ENCODE peak calls at places on chromosomes 4 and X, in eight cellular contexts. One of them, this sample, is unnamed.

GRCh38 chr4:151169223-151169622 is 69.8 kb downstream of the RPS3A start:
- DNase-seq in substantia nigra: peak; percentile 30
- DNase-seq in MCF 10A: no peak
- DNase-seq in fibroblast of the aortic adventitia: peak; percentile 99
- DNase-seq in T-helper 9 cell: no peak
- DNase-seq in head of caudate nucleus: peak; percentile 68
- DNase-seq in NAMALWA: no peak
- DNase-seq in GF-D8: no peak
- DNase-seq in this sample: no peak

GRCh38 chrX:118519411-118520205 is 24.0 kb downstream of the DOCK11 start:
- DNase-seq in substantia nigra: no peak
- DNase-seq in MCF 10A: peak; percentile 56
- DNase-seq in fibroblast of the aortic adventitia: peak; percentile 61
- DNase-seq in T-helper 9 cell: no peak
- DNase-seq in head of caudate nucleus: no peak
- DNase-seq in NAMALWA: no peak
- DNase-seq in GF-D8: no peak
- DNase-seq in this sample: no peak

GRCh38 chrX:42778096-42778495 is at the start of gene PPP1R2C:
- DNase-seq in substantia nigra: no peak
- DNase-seq in MCF 10A: no peak
- DNase-seq in fibroblast of the aortic adventitia: no peak
- DNase-seq in T-helper 9 cell: peak; percentile 57
- DNase-seq in head of caudate nucleus: no peak
- DNase-seq in NAMALWA: no peak
- DNase-seq in GF-D8: no peak
- DNase-seq in this sample: no peak

GRCh38 chr4:120207021-120207420 is 140.4 kb upstream of the MAD2L1 start:
- DNase-seq in substantia nigra: no peak
- DNase-seq in MCF 10A: no peak
- DNase-seq in fibroblast of the aortic adventitia: no peak
- DNase-seq in T-helper 9 cell: no peak
- DNase-seq in head of caudate nucleus: no peak
- DNase-seq in NAMALWA: no peak
- DNase-seq in GF-D8: no peak
- DNase-seq in this sample: no peak

GRCh38 chr4:137531951-137532868 is at the start of gene PCDH18:
- DNase-seq in substantia nigra: peak; percentile 49
- DNase-seq in MCF 10A: peak; percentile 64
- DNase-seq in fibroblast of the aortic adventitia: peak; percentile 99
- DNase-seq in T-helper 9 cell: no peak
- DNase-seq in head of caudate nucleus: peak; percentile 69
- DNase-seq in NAMALWA: no peak
- DNase-seq in GF-D8: no peak
- DNase-seq in this sample: peak; percentile 79

GRCh38 chrX:150258463-150259430 is 104.4 kb upstream of the MAMLD1 start:
- DNase-seq in substantia nigra: no peak
- DNase-seq in MCF 10A: no peak
- DNase-seq in fibroblast of the aortic adventitia: peak; percentile 30
- DNase-seq in T-helper 9 cell: no peak
- DNase-seq in head of caudate nucleus: no peak
- DNase-seq in NAMALWA: no peak
- DNase-seq in GF-D8: no peak
- DNase-seq in this sample: peak; percentile 44

GRCh38 chr4:188934320-188934975 is 795.2 kb downstream of the TRIML1 start:
- DNase-seq in substantia nigra: no peak
- DNase-seq in MCF 10A: no peak
- DNase-seq in fibroblast of the aortic adventitia: peak; percentile 4
- DNase-seq in T-helper 9 cell: no peak
- DNase-seq in head of caudate nucleus: no peak
- DNase-seq in NAMALWA: no peak
- DNase-seq in GF-D8: no peak
- DNase-seq in this sample: no peak

GRCh38 chr4:8507251-8507570 is 66.6 kb downstream of the TRMT44 start:
- DNase-seq in substantia nigra: no peak
- DNase-seq in MCF 10A: no peak
- DNase-seq in fibroblast of the aortic adventitia: peak; percentile 63
- DNase-seq in T-helper 9 cell: no peak
- DNase-seq in head of caudate nucleus: no peak
- DNase-seq in NAMALWA: no peak
- DNase-seq in GF-D8: no peak
- DNase-seq in this sample: no peak

GRCh38 chr4:48962636-48963035 is 23.4 kb upstream of the CWH43 start:
- DNase-seq in substantia nigra: no peak
- DNase-seq in MCF 10A: no peak
- DNase-seq in fibroblast of the aortic adventitia: no peak
- DNase-seq in T-helper 9 cell: no peak
- DNase-seq in head of caudate nucleus: no peak
- DNase-seq in NAMALWA: no peak
- DNase-seq in GF-D8: no peak
- DNase-seq in this sample: no peak

GRCh38 chrX:40831750-40832149 is 96.4 kb upstream of the MED14 start:
- DNase-seq in substantia nigra: no peak
- DNase-seq in MCF 10A: no peak
- DNase-seq in fibroblast of the aortic adventitia: no peak
- DNase-seq in T-helper 9 cell: no peak
- DNase-seq in head of caudate nucleus: no peak
- DNase-seq in NAMALWA: no peak
- DNase-seq in GF-D8: no peak
- DNase-seq in this sample: no peak

GRCh38 chr4:29336851-29337250 is 1383.3 kb upstream of the PCDH7 start:
- DNase-seq in substantia nigra: no peak
- DNase-seq in MCF 10A: no peak
- DNase-seq in fibroblast of the aortic adventitia: peak; percentile 4
- DNase-seq in T-helper 9 cell: no peak
- DNase-seq in head of caudate nucleus: no peak
- DNase-seq in NAMALWA: no peak
- DNase-seq in GF-D8: no peak
- DNase-seq in this sample: no peak

GRCh38 chr4:82097504-82097903 is 276.3 kb downstream of the HNRNPD start:
- DNase-seq in substantia nigra: no peak
- DNase-seq in MCF 10A: peak; percentile 14
- DNase-seq in fibroblast of the aortic adventitia: no peak
- DNase-seq in T-helper 9 cell: no peak
- DNase-seq in head of caudate nucleus: no peak
- DNase-seq in NAMALWA: no peak
- DNase-seq in GF-D8: no peak
- DNase-seq in this sample: no peak

GRCh38 chr4:152454398-152455011 is 81.4 kb downstream of the FBXW7 start:
- DNase-seq in substantia nigra: no peak
- DNase-seq in MCF 10A: peak; percentile 24
- DNase-seq in fibroblast of the aortic adventitia: peak; percentile 60
- DNase-seq in T-helper 9 cell: no peak
- DNase-seq in head of caudate nucleus: no peak
- DNase-seq in NAMALWA: peak; percentile 60
- DNase-seq in GF-D8: peak; percentile 58
- DNase-seq in this sample: no peak

GRCh38 chr4:98612318-98613250 is 45.8 kb downstream of the TSPAN5 start:
- DNase-seq in substantia nigra: no peak
- DNase-seq in MCF 10A: no peak
- DNase-seq in fibroblast of the aortic adventitia: no peak
- DNase-seq in T-helper 9 cell: no peak
- DNase-seq in head of caudate nucleus: no peak
- DNase-seq in NAMALWA: no peak
- DNase-seq in GF-D8: no peak
- DNase-seq in this sample: no peak

GRCh38 chrX:3181846-3182245 is 140.6 kb downstream of the ARSF start:
- DNase-seq in substantia nigra: no peak
- DNase-seq in MCF 10A: no peak
- DNase-seq in fibroblast of the aortic adventitia: no peak
- DNase-seq in T-helper 9 cell: no peak
- DNase-seq in head of caudate nucleus: no peak
- DNase-seq in NAMALWA: no peak
- DNase-seq in GF-D8: no peak
- DNase-seq in this sample: no peak

GRCh38 chr4:101332424-101332823 is 14.9 kb downstream of the PPP3CA start:
- DNase-seq in substantia nigra: no peak
- DNase-seq in MCF 10A: no peak
- DNase-seq in fibroblast of the aortic adventitia: no peak
- DNase-seq in T-helper 9 cell: no peak
- DNase-seq in head of caudate nucleus: no peak
- DNase-seq in NAMALWA: no peak
- DNase-seq in GF-D8: no peak
- DNase-seq in this sample: no peak

GRCh38 chr4:183971938-183972490 is 66.9 kb downstream of the STOX2 start:
- DNase-seq in substantia nigra: no peak
- DNase-seq in MCF 10A: no peak
- DNase-seq in fibroblast of the aortic adventitia: no peak
- DNase-seq in T-helper 9 cell: no peak
- DNase-seq in head of caudate nucleus: peak; percentile 63
- DNase-seq in NAMALWA: no peak
- DNase-seq in GF-D8: no peak
- DNase-seq in this sample: no peak

GRCh38 chrX:36856849-36857248 is 151.3 kb upstream of the FAM47C start:
- DNase-seq in substantia nigra: no peak
- DNase-seq in MCF 10A: peak; percentile 17
- DNase-seq in fibroblast of the aortic adventitia: no peak
- DNase-seq in T-helper 9 cell: no peak
- DNase-seq in head of caudate nucleus: no peak
- DNase-seq in NAMALWA: peak; percentile 10
- DNase-seq in GF-D8: no peak
- DNase-seq in this sample: no peak

GRCh38 chr4:142563682-142564291 is 282.3 kb downstream of the INPP4B start:
- DNase-seq in substantia nigra: no peak
- DNase-seq in MCF 10A: peak; percentile 29
- DNase-seq in fibroblast of the aortic adventitia: no peak
- DNase-seq in T-helper 9 cell: no peak
- DNase-seq in head of caudate nucleus: no peak
- DNase-seq in NAMALWA: no peak
- DNase-seq in GF-D8: no peak
- DNase-seq in this sample: no peak

GRCh38 chr4:13558881-13559280 is 14.6 kb upstream of the NKX3-2 start:
- DNase-seq in substantia nigra: no peak
- DNase-seq in MCF 10A: no peak
- DNase-seq in fibroblast of the aortic adventitia: no peak
- DNase-seq in T-helper 9 cell: no peak
- DNase-seq in head of caudate nucleus: no peak
- DNase-seq in NAMALWA: no peak
- DNase-seq in GF-D8: no peak
- DNase-seq in this sample: no peak

GRCh38 chr4:7161721-7162214 is 30.6 kb upstream of the SORCS2 start:
- DNase-seq in substantia nigra: no peak
- DNase-seq in MCF 10A: no peak
- DNase-seq in fibroblast of the aortic adventitia: peak; percentile 84
- DNase-seq in T-helper 9 cell: no peak
- DNase-seq in head of caudate nucleus: peak; percentile 14
- DNase-seq in NAMALWA: no peak
- DNase-seq in GF-D8: no peak
- DNase-seq in this sample: no peak

GRCh38 chr4:112947616-112948015 is 101.8 kb upstream of the ANK2 start:
- DNase-seq in substantia nigra: no peak
- DNase-seq in MCF 10A: no peak
- DNase-seq in fibroblast of the aortic adventitia: no peak
- DNase-seq in T-helper 9 cell: no peak
- DNase-seq in head of caudate nucleus: no peak
- DNase-seq in NAMALWA: no peak
- DNase-seq in GF-D8: no peak
- DNase-seq in this sample: no peak

GRCh38 chr4:61561028-61561427 is 360.9 kb downstream of the ADGRL3 start:
- DNase-seq in substantia nigra: no peak
- DNase-seq in MCF 10A: no peak
- DNase-seq in fibroblast of the aortic adventitia: no peak
- DNase-seq in T-helper 9 cell: no peak
- DNase-seq in head of caudate nucleus: no peak
- DNase-seq in NAMALWA: no peak
- DNase-seq in GF-D8: no peak
- DNase-seq in this sample: no peak

GRCh38 chr4:4461850-4462249 is 74.9 kb downstream of the NSG1 start:
- DNase-seq in substantia nigra: no peak
- DNase-seq in MCF 10A: no peak
- DNase-seq in fibroblast of the aortic adventitia: no peak
- DNase-seq in T-helper 9 cell: peak; percentile 59
- DNase-seq in head of caudate nucleus: no peak
- DNase-seq in NAMALWA: no peak
- DNase-seq in GF-D8: no peak
- DNase-seq in this sample: no peak

GRCh38 chrX:47030339-47030738 is 47.9 kb upstream of the RGN start:
- DNase-seq in substantia nigra: no peak
- DNase-seq in MCF 10A: peak; percentile 77
- DNase-seq in fibroblast of the aortic adventitia: peak; percentile 84
- DNase-seq in T-helper 9 cell: no peak
- DNase-seq in head of caudate nucleus: no peak
- DNase-seq in NAMALWA: peak; percentile 77
- DNase-seq in GF-D8: no peak
- DNase-seq in this sample: no peak

GRCh38 chrX:150575415-150575814 is 7.0 kb downstream of the MTM1 start:
- DNase-seq in substantia nigra: no peak
- DNase-seq in MCF 10A: peak; percentile 98
- DNase-seq in fibroblast of the aortic adventitia: peak; percentile 49
- DNase-seq in T-helper 9 cell: peak; percentile 21
- DNase-seq in head of caudate nucleus: peak; percentile 14
- DNase-seq in NAMALWA: no peak
- DNase-seq in GF-D8: no peak
- DNase-seq in this sample: no peak

GRCh38 chr4:168920438-168921081 is 89.5 kb downstream of the CBR4 start:
- DNase-seq in substantia nigra: no peak
- DNase-seq in MCF 10A: no peak
- DNase-seq in fibroblast of the aortic adventitia: no peak
- DNase-seq in T-helper 9 cell: no peak
- DNase-seq in head of caudate nucleus: no peak
- DNase-seq in NAMALWA: no peak
- DNase-seq in GF-D8: no peak
- DNase-seq in this sample: no peak

GRCh38 chr4:185792384-185793146 is 19.4 kb downstream of the SORBS2 start:
- DNase-seq in substantia nigra: no peak
- DNase-seq in MCF 10A: peak; percentile 72
- DNase-seq in fibroblast of the aortic adventitia: peak; percentile 82
- DNase-seq in T-helper 9 cell: no peak
- DNase-seq in head of caudate nucleus: no peak
- DNase-seq in NAMALWA: no peak
- DNase-seq in GF-D8: no peak
- DNase-seq in this sample: no peak

GRCh38 chrX:113260474-113260873 is 419.8 kb upstream of the AMOT start:
- DNase-seq in substantia nigra: no peak
- DNase-seq in MCF 10A: peak; percentile 14
- DNase-seq in fibroblast of the aortic adventitia: no peak
- DNase-seq in T-helper 9 cell: no peak
- DNase-seq in head of caudate nucleus: no peak
- DNase-seq in NAMALWA: peak; percentile 2
- DNase-seq in GF-D8: no peak
- DNase-seq in this sample: no peak

GRCh38 chrX:115690554-115691216 is 129.7 kb downstream of the PLS3 start:
- DNase-seq in substantia nigra: no peak
- DNase-seq in MCF 10A: peak; percentile 81
- DNase-seq in fibroblast of the aortic adventitia: peak; percentile 92
- DNase-seq in T-helper 9 cell: peak; percentile 19
- DNase-seq in head of caudate nucleus: peak; percentile 56
- DNase-seq in NAMALWA: peak; percentile 67
- DNase-seq in GF-D8: no peak
- DNase-seq in this sample: peak; percentile 74